ENCODE peak calls at places on chromosomes 12 and 14, in ten cellular contexts. One of them, this sample, is unnamed.

GRCh38 chr14:77848031-77848430 is 48.1 kb downstream of the ADCK1 start:
- DNase-seq in thoracic aorta: no peak
- DNase-seq in putamen: no peak
- DNase-seq in heart right ventricle: no peak
- DNase-seq in activated gamma-delta T cell treated with Interleukin-2 at 50 U/mL for 16 hours: no peak
- DNase-seq in GM13977: no peak
- DNase-seq in left ventricle myocardium superior: no peak
- DNase-seq in activated naive CD4-positive, alpha-beta T cell treated with anti-CD3 and anti-CD28 coated beads for 36 hours: no peak
- DNase-seq in retina: no peak
- DNase-seq in sciatic nerve: no peak
- DNase-seq in this sample: no peak

GRCh38 chr14:64704743-64705405 is 650 bp downstream of the PLEKHG3 start:
- DNase-seq in sciatic nerve: no peak
- DNase-seq in activated naive CD4-positive, alpha-beta T cell treated with anti-CD3 and anti-CD28 coated beads for 36 hours: peak; percentile 6
- DNase-seq in left ventricle myocardium superior: peak; percentile 71
- DNase-seq in GM13977: no peak
- DNase-seq in activated gamma-delta T cell treated with Interleukin-2 at 50 U/mL for 16 hours: no peak
- DNase-seq in putamen: no peak
- DNase-seq in heart right ventricle: no peak
- DNase-seq in retina: peak; percentile 87
- DNase-seq in thoracic aorta: no peak
- DNase-seq in this sample: no peak

GRCh38 chr14:68854421-68854820 is 61.6 kb upstream of the ZFP36L1 start:
- DNase-seq in heart right ventricle: no peak
- DNase-seq in sciatic nerve: no peak
- DNase-seq in GM13977: no peak
- DNase-seq in thoracic aorta: no peak
- DNase-seq in activated gamma-delta T cell treated with Interleukin-2 at 50 U/mL for 16 hours: no peak
- DNase-seq in activated naive CD4-positive, alpha-beta T cell treated with anti-CD3 and anti-CD28 coated beads for 36 hours: no peak
- DNase-seq in retina: no peak
- DNase-seq in putamen: no peak
- DNase-seq in left ventricle myocardium superior: no peak
- DNase-seq in this sample: no peak

GRCh38 chr14:73850940-73851339 is 691 bp upstream of the PTGR2 start:
- DNase-seq in activated naive CD4-positive, alpha-beta T cell treated with anti-CD3 and anti-CD28 coated beads for 36 hours: no peak
- DNase-seq in activated gamma-delta T cell treated with Interleukin-2 at 50 U/mL for 16 hours: no peak
- DNase-seq in heart right ventricle: no peak
- DNase-seq in sciatic nerve: no peak
- DNase-seq in GM13977: no peak
- DNase-seq in thoracic aorta: no peak
- DNase-seq in left ventricle myocardium superior: no peak
- DNase-seq in putamen: no peak
- DNase-seq in retina: no peak
- DNase-seq in this sample: no peak

GRCh38 chr14:101593411-101594181 is 32.3 kb downstream of the DIO3 start:
- DNase-seq in activated gamma-delta T cell treated with Interleukin-2 at 50 U/mL for 16 hours: no peak
- DNase-seq in heart right ventricle: no peak
- DNase-seq in putamen: no peak
- DNase-seq in activated naive CD4-positive, alpha-beta T cell treated with anti-CD3 and anti-CD28 coated beads for 36 hours: no peak
- DNase-seq in GM13977: no peak
- DNase-seq in sciatic nerve: no peak
- DNase-seq in left ventricle myocardium superior: no peak
- DNase-seq in thoracic aorta: no peak
- DNase-seq in retina: no peak
- DNase-seq in this sample: no peak

GRCh38 chr12:32901553-32901952 is 5.0 kb upstream of the PKP2 start:
- DNase-seq in thoracic aorta: no peak
- DNase-seq in sciatic nerve: no peak
- DNase-seq in left ventricle myocardium superior: no peak
- DNase-seq in putamen: no peak
- DNase-seq in retina: no peak
- DNase-seq in heart right ventricle: no peak
- DNase-seq in activated naive CD4-positive, alpha-beta T cell treated with anti-CD3 and anti-CD28 coated beads for 36 hours: no peak
- DNase-seq in activated gamma-delta T cell treated with Interleukin-2 at 50 U/mL for 16 hours: no peak
- DNase-seq in GM13977: no peak
- DNase-seq in this sample: no peak

GRCh38 chr14:23006544-23007419 is 3.2 kb downstream of the C14orf93 start:
- DNase-seq in sciatic nerve: peak; percentile 96
- DNase-seq in GM13977: peak; percentile 97
- DNase-seq in activated naive CD4-positive, alpha-beta T cell treated with anti-CD3 and anti-CD28 coated beads for 36 hours: peak; percentile 99
- DNase-seq in heart right ventricle: peak; percentile 98
- DNase-seq in putamen: peak; percentile 99
- DNase-seq in retina: peak; percentile 99
- DNase-seq in thoracic aorta: peak; percentile 89
- DNase-seq in left ventricle myocardium superior: peak; percentile 97
- DNase-seq in activated gamma-delta T cell treated with Interleukin-2 at 50 U/mL for 16 hours: peak; percentile 95
- DNase-seq in this sample: peak; percentile 97

GRCh38 chr14:76613616-76614015 is 147.7 kb upstream of the VASH1 start:
- DNase-seq in left ventricle myocardium superior: no peak
- DNase-seq in thoracic aorta: no peak
- DNase-seq in retina: no peak
- DNase-seq in heart right ventricle: no peak
- DNase-seq in activated naive CD4-positive, alpha-beta T cell treated with anti-CD3 and anti-CD28 coated beads for 36 hours: no peak
- DNase-seq in activated gamma-delta T cell treated with Interleukin-2 at 50 U/mL for 16 hours: no peak
- DNase-seq in GM13977: no peak
- DNase-seq in putamen: no peak
- DNase-seq in sciatic nerve: no peak
- DNase-seq in this sample: no peak

GRCh38 chr12:57476162-57476992 is 3.3 kb downstream of the ARHGAP9 start:
- DNase-seq in thoracic aorta: no peak
- DNase-seq in sciatic nerve: no peak
- DNase-seq in retina: no peak
- DNase-seq in activated gamma-delta T cell treated with Interleukin-2 at 50 U/mL for 16 hours: peak; percentile 67
- DNase-seq in putamen: no peak
- DNase-seq in activated naive CD4-positive, alpha-beta T cell treated with anti-CD3 and anti-CD28 coated beads for 36 hours: peak; percentile 94
- DNase-seq in left ventricle myocardium superior: peak; percentile 57
- DNase-seq in heart right ventricle: no peak
- DNase-seq in GM13977: peak; percentile 86
- DNase-seq in this sample: no peak

GRCh38 chr14:88791629-88792571 is 853 bp downstream of the EML5 start:
- DNase-seq in retina: peak; percentile 78
- DNase-seq in thoracic aorta: no peak
- DNase-seq in heart right ventricle: no peak
- DNase-seq in putamen: peak; percentile 31
- DNase-seq in activated naive CD4-positive, alpha-beta T cell treated with anti-CD3 and anti-CD28 coated beads for 36 hours: peak; percentile 30
- DNase-seq in activated gamma-delta T cell treated with Interleukin-2 at 50 U/mL for 16 hours: no peak
- DNase-seq in sciatic nerve: peak; percentile 60
- DNase-seq in GM13977: no peak
- DNase-seq in left ventricle myocardium superior: peak; percentile 33
- DNase-seq in this sample: peak; percentile 2

GRCh38 chr12:132953771-132954170 is 2.3 kb downstream of the ZNF605 start:
- DNase-seq in GM13977: no peak
- DNase-seq in left ventricle myocardium superior: no peak
- DNase-seq in putamen: no peak
- DNase-seq in activated gamma-delta T cell treated with Interleukin-2 at 50 U/mL for 16 hours: no peak
- DNase-seq in heart right ventricle: no peak
- DNase-seq in sciatic nerve: no peak
- DNase-seq in thoracic aorta: no peak
- DNase-seq in retina: no peak
- DNase-seq in activated naive CD4-positive, alpha-beta T cell treated with anti-CD3 and anti-CD28 coated beads for 36 hours: no peak
- DNase-seq in this sample: no peak

GRCh38 chr12:113231275-113232231 is 10.3 kb downstream of the TPCN1 start:
- DNase-seq in heart right ventricle: no peak
- DNase-seq in activated gamma-delta T cell treated with Interleukin-2 at 50 U/mL for 16 hours: no peak
- DNase-seq in activated naive CD4-positive, alpha-beta T cell treated with anti-CD3 and anti-CD28 coated beads for 36 hours: no peak
- DNase-seq in thoracic aorta: no peak
- DNase-seq in sciatic nerve: peak; percentile 13
- DNase-seq in GM13977: no peak
- DNase-seq in left ventricle myocardium superior: no peak
- DNase-seq in putamen: no peak
- DNase-seq in retina: no peak
- DNase-seq in this sample: no peak

GRCh38 chr12:77751939-77752338 is 78.8 kb upstream of the NAV3 start:
- DNase-seq in sciatic nerve: no peak
- DNase-seq in heart right ventricle: no peak
- DNase-seq in activated naive CD4-positive, alpha-beta T cell treated with anti-CD3 and anti-CD28 coated beads for 36 hours: no peak
- DNase-seq in thoracic aorta: no peak
- DNase-seq in putamen: no peak
- DNase-seq in retina: no peak
- DNase-seq in activated gamma-delta T cell treated with Interleukin-2 at 50 U/mL for 16 hours: no peak
- DNase-seq in left ventricle myocardium superior: no peak
- DNase-seq in GM13977: no peak
- DNase-seq in this sample: no peak

GRCh38 chr14:101151930-101152310 is 248.4 kb upstream of the RTL1 start:
- DNase-seq in putamen: no peak
- DNase-seq in activated gamma-delta T cell treated with Interleukin-2 at 50 U/mL for 16 hours: no peak
- DNase-seq in activated naive CD4-positive, alpha-beta T cell treated with anti-CD3 and anti-CD28 coated beads for 36 hours: no peak
- DNase-seq in left ventricle myocardium superior: no peak
- DNase-seq in GM13977: no peak
- DNase-seq in heart right ventricle: no peak
- DNase-seq in thoracic aorta: no peak
- DNase-seq in retina: no peak
- DNase-seq in sciatic nerve: no peak
- DNase-seq in this sample: no peak

GRCh38 chr12:24955389-24955788 is 6.5 kb upstream of the BCAT1 start:
- DNase-seq in sciatic nerve: no peak
- DNase-seq in activated naive CD4-positive, alpha-beta T cell treated with anti-CD3 and anti-CD28 coated beads for 36 hours: peak; percentile 49
- DNase-seq in activated gamma-delta T cell treated with Interleukin-2 at 50 U/mL for 16 hours: no peak
- DNase-seq in thoracic aorta: no peak
- DNase-seq in retina: no peak
- DNase-seq in GM13977: no peak
- DNase-seq in heart right ventricle: no peak
- DNase-seq in left ventricle myocardium superior: no peak
- DNase-seq in putamen: no peak
- DNase-seq in this sample: no peak

GRCh38 chr12:96368233-96368632 is 32.0 kb downstream of the CDK17 start:
- DNase-seq in GM13977: no peak
- DNase-seq in putamen: peak; percentile 52
- DNase-seq in thoracic aorta: no peak
- DNase-seq in heart right ventricle: peak; percentile 33
- DNase-seq in activated naive CD4-positive, alpha-beta T cell treated with anti-CD3 and anti-CD28 coated beads for 36 hours: no peak
- DNase-seq in left ventricle myocardium superior: peak; percentile 54
- DNase-seq in sciatic nerve: no peak
- DNase-seq in retina: peak; percentile 13
- DNase-seq in activated gamma-delta T cell treated with Interleukin-2 at 50 U/mL for 16 hours: no peak
- DNase-seq in this sample: no peak

GRCh38 chr12:9032202-9032964 is 43.0 kb downstream of the KLRG1 start:
- DNase-seq in sciatic nerve: no peak
- DNase-seq in putamen: no peak
- DNase-seq in thoracic aorta: no peak
- DNase-seq in heart right ventricle: no peak
- DNase-seq in retina: no peak
- DNase-seq in left ventricle myocardium superior: no peak
- DNase-seq in activated naive CD4-positive, alpha-beta T cell treated with anti-CD3 and anti-CD28 coated beads for 36 hours: peak; percentile 31
- DNase-seq in GM13977: peak; percentile 34
- DNase-seq in activated gamma-delta T cell treated with Interleukin-2 at 50 U/mL for 16 hours: no peak
- DNase-seq in this sample: no peak

GRCh38 chr14:20690848-20691640 is 2.5 kb downstream of the ANG start:
- DNase-seq in GM13977: peak; percentile 72
- DNase-seq in activated naive CD4-positive, alpha-beta T cell treated with anti-CD3 and anti-CD28 coated beads for 36 hours: peak; percentile 60
- DNase-seq in activated gamma-delta T cell treated with Interleukin-2 at 50 U/mL for 16 hours: peak; percentile 35
- DNase-seq in retina: peak; percentile 76
- DNase-seq in thoracic aorta: no peak
- DNase-seq in putamen: peak; percentile 74
- DNase-seq in heart right ventricle: peak; percentile 57
- DNase-seq in left ventricle myocardium superior: no peak
- DNase-seq in sciatic nerve: no peak
- DNase-seq in this sample: peak; percentile 68

GRCh38 chr14:36605506-36605857 is 23.1 kb upstream of the NKX2-8 start:
- DNase-seq in activated naive CD4-positive, alpha-beta T cell treated with anti-CD3 and anti-CD28 coated beads for 36 hours: no peak
- DNase-seq in putamen: no peak
- DNase-seq in retina: no peak
- DNase-seq in left ventricle myocardium superior: no peak
- DNase-seq in heart right ventricle: no peak
- DNase-seq in sciatic nerve: no peak
- DNase-seq in activated gamma-delta T cell treated with Interleukin-2 at 50 U/mL for 16 hours: no peak
- DNase-seq in GM13977: no peak
- DNase-seq in thoracic aorta: no peak
- DNase-seq in this sample: no peak

GRCh38 chr12:122363782-122364181 is 58.7 kb downstream of the CLIP1 start:
- DNase-seq in sciatic nerve: peak; percentile 51
- DNase-seq in left ventricle myocardium superior: no peak
- DNase-seq in GM13977: no peak
- DNase-seq in activated naive CD4-positive, alpha-beta T cell treated with anti-CD3 and anti-CD28 coated beads for 36 hours: no peak
- DNase-seq in putamen: no peak
- DNase-seq in heart right ventricle: no peak
- DNase-seq in activated gamma-delta T cell treated with Interleukin-2 at 50 U/mL for 16 hours: no peak
- DNase-seq in thoracic aorta: no peak
- DNase-seq in retina: no peak
- DNase-seq in this sample: no peak

GRCh38 chr12:12072064-12072760 is 1.5 kb downstream of the BCL2L14 start:
- DNase-seq in putamen: no peak
- DNase-seq in activated naive CD4-positive, alpha-beta T cell treated with anti-CD3 and anti-CD28 coated beads for 36 hours: peak; percentile 77
- DNase-seq in heart right ventricle: no peak
- DNase-seq in GM13977: no peak
- DNase-seq in thoracic aorta: no peak
- DNase-seq in sciatic nerve: no peak
- DNase-seq in left ventricle myocardium superior: no peak
- DNase-seq in retina: no peak
- DNase-seq in activated gamma-delta T cell treated with Interleukin-2 at 50 U/mL for 16 hours: peak; percentile 16
- DNase-seq in this sample: no peak

GRCh38 chr14:57963071-57963470 is 97.2 kb upstream of the SLC35F4 start:
- DNase-seq in thoracic aorta: no peak
- DNase-seq in GM13977: no peak
- DNase-seq in retina: peak; percentile 18
- DNase-seq in activated gamma-delta T cell treated with Interleukin-2 at 50 U/mL for 16 hours: no peak
- DNase-seq in heart right ventricle: no peak
- DNase-seq in sciatic nerve: no peak
- DNase-seq in activated naive CD4-positive, alpha-beta T cell treated with anti-CD3 and anti-CD28 coated beads for 36 hours: no peak
- DNase-seq in putamen: no peak
- DNase-seq in left ventricle myocardium superior: no peak
- DNase-seq in this sample: no peak

This sample was measured in HFFc6.